ENCODE peak calls at places on chromosomes 4 and X, in eight cellular contexts. I is GM03348; C is M059J; V is H9; R is effector CD4-positive, alpha-beta T cell; D is breast epithelium; P is PC-3; Z is stimulated activated naive B cell treated with anti-CD40 and anti-IgM and Interleukin-4, amounts not matched to agents 10 μg/mL and 1 μg/mL and 100 μg/mL, for 72 hours. A is an unnamed sample.

GRCh38 chr4:184364100-184364921 is 110.0 kb downstream of the IRF2 start:
- DNase-seq in I (no peak), C (no peak), V (no peak), R (no peak), D (no peak), P (no peak), Z (no peak), A (no peak)

GRCh38 chrX:18983711-18984380 is at the start of gene PHKA2:
- DNase-seq in I (peak), C (peak), V (peak), R (no peak), D (peak), P (peak), Z (peak), A (no peak)

GRCh38 chrX:13898603-13899002 is 81.7 kb upstream of the GPM6B start:
- DNase-seq in I (no peak), C (peak), V (no peak), R (no peak), D (no peak), P (peak), Z (no peak), A (no peak)

GRCh38 chr4:20253799-20254409 is 2.2 kb downstream of the SLIT2 start:
- DNase-seq in I (peak), C (peak), V (peak), R (no peak), D (no peak), P (peak), Z (no peak), A (peak)

GRCh38 chr4:139968831-139969230 is 185.2 kb downstream of the MAML3 start:
- DNase-seq in I (no peak), C (no peak), V (no peak), R (no peak), D (no peak), P (no peak), Z (no peak), A (no peak)

GRCh38 chr4:139416073-139416673 is 37.7 kb upstream of the RAB33B start:
- DNase-seq in I (peak), C (peak), V (no peak), R (peak), D (no peak), P (peak), Z (no peak), A (no peak)

GRCh38 chrX:6777211-6778002 is 242.5 kb upstream of the VCX3A start:
- DNase-seq in I (no peak), C (no peak), V (no peak), R (no peak), D (no peak), P (no peak), Z (no peak), A (no peak)

GRCh38 chr4:24209891-24210290 is 320.0 kb upstream of the PPARGC1A start:
- DNase-seq in I (no peak), C (no peak), V (no peak), R (no peak), D (no peak), P (no peak), Z (no peak), A (no peak)

GRCh38 chrX:72025236-72025770 is 106.4 kb downstream of the RTL5 start:
- DNase-seq in I (no peak), C (no peak), V (peak), R (no peak), D (peak), P (no peak), Z (no peak), A (no peak)

GRCh38 chr4:23934223-23934622 is 44.4 kb upstream of the PPARGC1A start:
- DNase-seq in I (no peak), C (no peak), V (peak), R (no peak), D (no peak), P (no peak), Z (no peak), A (no peak)

GRCh38 chr4:67151376-67152343 is 393.6 kb downstream of the CENPC start:
- DNase-seq in I (no peak), C (no peak), V (no peak), R (no peak), D (no peak), P (no peak), Z (no peak), A (peak)

GRCh38 chr4:85829276-85830051 is 354.5 kb downstream of the ARHGAP24 start:
- DNase-seq in I (no peak), C (peak), V (no peak), R (no peak), D (no peak), P (peak), Z (no peak), A (peak)

GRCh38 chr4:150679018-150679766 is 97.2 kb downstream of the MAB21L2 start:
- DNase-seq in I (peak), C (no peak), V (no peak), R (no peak), D (no peak), P (no peak), Z (no peak), A (no peak)

A was measured in NCI-H524.